ENCODE peak calls at places on chromosomes 2 and 18, in six cellular contexts. M is HCT116, T is SK-N-SH, I is GM23248, W is GM23338, L is neural progenitor cell. X is an unnamed sample.

GRCh38 chr2:7111626-7112025 is 194.4 kb downstream of the RNF144A start:
- DNase-seq in M (no peak), T (no peak), I (peak; percentile 12), W (no peak), L (peak; percentile 23), X (peak; percentile 37)

GRCh38 chr2:25558262-25558661 is 115.1 kb downstream of the DTNB start:
- DNase-seq in M (no peak), T (no peak), I (peak; percentile 93), W (no peak), L (no peak), X (peak; percentile 62)

GRCh38 chr2:148619560-148620190 is 24.9 kb upstream of the EPC2 start:
- DNase-seq in M (no peak), T (no peak), I (no peak), W (no peak), L (no peak), X (no peak)

GRCh38 chr2:168773719-168774521 is 28.5 kb upstream of the NOSTRIN start:
- DNase-seq in M (peak; percentile 52), T (peak; percentile 39), I (peak; percentile 82), W (peak; percentile 76), L (peak; percentile 48), X (peak; percentile 83)

GRCh38 chr2:45910473-45911060 is 259.1 kb downstream of the PRKCE start:
- DNase-seq in M (no peak), T (no peak), I (no peak), W (no peak), L (no peak), X (no peak)

GRCh38 chr2:54559593-54560145 is 103.5 kb downstream of the SPTBN1 start:
- DNase-seq in M (no peak), T (peak; percentile 65), I (peak; percentile 86), W (peak; percentile 38), L (peak; percentile 36), X (peak; percentile 89)

GRCh38 chr2:170235860-170236638 is 58.1 kb downstream of the MYO3B start:
- DNase-seq in M (peak; percentile 60), T (peak; percentile 61), I (peak; percentile 52), W (peak; percentile 90), L (peak; percentile 84), X (peak; percentile 84)

GRCh38 chr2:71216501-71216900 is 10.4 kb downstream of the PAIP2B start:
- DNase-seq in M (peak; percentile 22), T (no peak), I (no peak), W (no peak), L (no peak), X (peak; percentile 63)

GRCh38 chr2:99507964-99508818 is 18.4 kb upstream of the REV1 start:
- DNase-seq in M (no peak), T (peak; percentile 30), I (no peak), W (no peak), L (no peak), X (peak; percentile 20)

GRCh38 chr2:192286093-192286701 is 91.5 kb upstream of the TMEFF2 start:
- DNase-seq in M (peak; percentile 31), T (peak; percentile 19), I (peak; percentile 68), W (peak; percentile 46), L (peak; percentile 47), X (peak; percentile 66)

GRCh38 chr2:160893581-160893980 is 266.6 kb upstream of the TANK start:
- DNase-seq in M (no peak), T (no peak), I (no peak), W (no peak), L (no peak), X (no peak)

GRCh38 chr18:42141439-42141838 is 186.4 kb downstream of the PIK3C3 start:
- DNase-seq in M (no peak), T (no peak), I (peak; percentile 10), W (peak; percentile 40), L (no peak), X (peak; percentile 23)

DNA sequence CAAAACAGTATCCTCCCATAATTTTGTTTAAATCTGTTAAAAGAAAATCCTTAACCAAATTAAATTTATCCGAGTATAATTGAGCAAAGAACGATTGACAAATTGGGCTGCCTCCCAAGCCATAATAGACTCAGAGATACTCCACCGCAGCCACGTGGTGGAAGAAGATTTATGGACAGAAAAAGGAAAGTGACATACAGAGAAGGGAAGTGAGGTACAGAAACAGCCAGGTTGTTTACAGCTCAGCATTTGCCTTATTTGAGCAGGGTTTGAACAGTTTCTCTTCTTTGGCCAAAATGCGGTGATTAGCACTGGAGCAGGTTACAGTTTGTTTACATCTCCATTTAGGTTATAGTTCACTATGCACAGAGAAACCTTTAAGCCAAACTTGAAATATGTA is 60.8 kb downstream of the KYNU start:
- DNase-seq in M (no peak), T (no peak), I (no peak), W (no peak), L (no peak), X (no peak)
- H3K4me2 ChIP-seq in M (no peak overlapping the region), T (no peak overlapping the region), I (no peak overlapping the region), W (no peak overlapping the region), L (no peak overlapping the region), X (no peak overlapping the region)

GRCh38 chr2:105262662-105263091 is 21.1 kb downstream of the GPR45 start:
- DNase-seq in M (no peak), T (no peak), I (no peak), W (no peak), L (no peak), X (no peak)
- TF ChIP-seq EZH2phosphoT487 in M (no peak), T (no peak), I (no peak), W (no peak), L (no peak), X (no peak)

GRCh38 chr2:197442865-197443264 is 8.0 kb upstream of the SF3B1 start:
- DNase-seq in M (no peak), T (no peak), I (no peak), W (no peak), L (no peak), X (no peak)

GRCh38 chr2:197450485-197450884 is 2.9 kb upstream of the COQ10B start:
- DNase-seq in M (no peak), T (no peak), I (no peak), W (no peak), L (no peak), X (no peak)

GRCh38 chr2:197445746-197446145 is 7.6 kb upstream of the COQ10B start:
- DNase-seq in M (no peak), T (no peak), I (no peak), W (no peak), L (no peak), X (no peak)
- H2AFZ ChIP-seq in M (no peak overlapping the region), T (no peak overlapping the region), I (no peak overlapping the region), W (no peak overlapping the region), L (no peak overlapping the region), X (no peak overlapping the region)

GRCh38 chr2:100733344-100734187 is 86.4 kb upstream of the NPAS2 start:
- DNase-seq in M (no peak), T (no peak), I (peak; percentile 89), W (peak; percentile 25), L (peak; percentile 59), X (peak; percentile 49)
- H3K4me2 ChIP-seq in M (peak overlapping the region; percentile 36), T (peak overlapping the region; percentile 60), I (peak overlapping the region; percentile 79), W (no peak overlapping the region), L (peak overlapping the region; percentile 45), X (no peak overlapping the region)

GRCh38 chr2:43018179-43019024 is 208.0 kb downstream of the ZFP36L2 start:
- DNase-seq in M (no peak), T (no peak), I (peak; percentile 89), W (no peak), L (no peak), X (no peak)
- TF ChIP-seq EZH2phosphoT487 in M (no peak), T (no peak), I (no peak), W (no peak), L (no peak), X (no peak)

GRCh38 chr2:145752091-145752806 is 1232.3 kb upstream of the ZEB2 start:
- DNase-seq in M (peak; percentile 50), T (peak; percentile 22), I (peak; percentile 86), W (peak; percentile 79), L (peak; percentile 74), X (peak; percentile 78)

GRCh38 chr2:145751634-145752033 is 1231.7 kb upstream of the ZEB2 start:
- DNase-seq in M (no peak), T (no peak), I (peak; percentile 53), W (peak; percentile 17), L (no peak), X (peak; percentile 30)

GRCh38 chr2:145755019-145755837 is 1235.3 kb upstream of the ZEB2 start:
- DNase-seq in M (no peak), T (no peak), I (no peak), W (no peak), L (no peak), X (no peak)

GRCh38 chr2:145753966-145754365 is 1234.0 kb upstream of the ZEB2 start:
- DNase-seq in M (no peak), T (no peak), I (no peak), W (no peak), L (no peak), X (no peak)

GRCh38 chr2:145753209-145753608 is 1233.3 kb upstream of the ZEB2 start:
- DNase-seq in M (no peak), T (no peak), I (no peak), W (no peak), L (peak; percentile 69), X (no peak)
- H2AFZ ChIP-seq in M (peak overlapping the region; percentile 96), T (peak overlapping the region; percentile 73), I (peak overlapping the region; percentile 71), W (peak overlapping the region; percentile 48), L (no peak overlapping the region), X (peak overlapping the region; percentile 70)

GRCh38 chr2:73268368-73268830 is 15.9 kb downstream of the FBXO41 start:
- DNase-seq in M (no peak), T (no peak), I (no peak), W (no peak), L (no peak), X (no peak)
- H3K4me2 ChIP-seq in M (peak overlapping the region; percentile 98), T (no peak overlapping the region), I (no peak overlapping the region), W (peak overlapping the region; percentile 87), L (peak overlapping the region; percentile 70), X (peak overlapping the region; percentile 60)